ENCODE peak calls at places on chromosomes 4 and X, in eight cellular contexts. One of them, this sample, is unnamed.

GRCh38 chr4:127606823-127607222 is 25.9 kb upstream of the INTU start:
- DNase-seq in left ventricle myocardium inferior: no peak
- DNase-seq in G401: no peak
- DNase-seq in stimulated activated CD4-positive, alpha-beta T cell treated with anti-CD3 and anti-CD28 coated beads, Interleukin-1b, Interleukin-23, amount 100 ng/mL, for 48 hours: no peak
- DNase-seq in naive thymus-derived CD8-positive, alpha-beta T cell: no peak
- DNase-seq in activated effector memory CD4-positive, alpha-beta T cell treated with Interleukin-2 at 50 U/mL for 16 hours: no peak
- DNase-seq in mammary epithelial cell: no peak
- DNase-seq in NCI-H446 treated with DMSO at 0.1 percent for 48 hours: no peak
- DNase-seq in this sample: no peak

GRCh38 chr4:39576268-39576667 is 49.0 kb upstream of the UGDH start:
- DNase-seq in naive thymus-derived CD8-positive, alpha-beta T cell: no peak
- DNase-seq in G401: no peak
- DNase-seq in mammary epithelial cell: no peak
- DNase-seq in NCI-H446 treated with DMSO at 0.1 percent for 48 hours: no peak
- DNase-seq in activated effector memory CD4-positive, alpha-beta T cell treated with Interleukin-2 at 50 U/mL for 16 hours: no peak
- DNase-seq in left ventricle myocardium inferior: no peak
- DNase-seq in stimulated activated CD4-positive, alpha-beta T cell treated with anti-CD3 and anti-CD28 coated beads, Interleukin-1b, Interleukin-23, amount 100 ng/mL, for 48 hours: peak
- DNase-seq in this sample: no peak

GRCh38 chrX:1676866-1677265 is 62.0 kb downstream of the ASMT start:
- DNase-seq in G401: no peak
- DNase-seq in NCI-H446 treated with DMSO at 0.1 percent for 48 hours: no peak
- DNase-seq in mammary epithelial cell: no peak
- DNase-seq in left ventricle myocardium inferior: no peak
- DNase-seq in naive thymus-derived CD8-positive, alpha-beta T cell: no peak
- DNase-seq in activated effector memory CD4-positive, alpha-beta T cell treated with Interleukin-2 at 50 U/mL for 16 hours: no peak
- DNase-seq in stimulated activated CD4-positive, alpha-beta T cell treated with anti-CD3 and anti-CD28 coated beads, Interleukin-1b, Interleukin-23, amount 100 ng/mL, for 48 hours: no peak
- DNase-seq in this sample: no peak

GRCh38 chr4:186676531-186677158 is 47.0 kb downstream of the FAT1 start:
- DNase-seq in stimulated activated CD4-positive, alpha-beta T cell treated with anti-CD3 and anti-CD28 coated beads, Interleukin-1b, Interleukin-23, amount 100 ng/mL, for 48 hours: no peak
- DNase-seq in activated effector memory CD4-positive, alpha-beta T cell treated with Interleukin-2 at 50 U/mL for 16 hours: no peak
- DNase-seq in NCI-H446 treated with DMSO at 0.1 percent for 48 hours: no peak
- DNase-seq in naive thymus-derived CD8-positive, alpha-beta T cell: no peak
- DNase-seq in mammary epithelial cell: peak
- DNase-seq in left ventricle myocardium inferior: no peak
- DNase-seq in G401: no peak
- DNase-seq in this sample: no peak

GRCh38 chr4:17781831-17782287 is 438 bp upstream of the FAM184B start:
- DNase-seq in activated effector memory CD4-positive, alpha-beta T cell treated with Interleukin-2 at 50 U/mL for 16 hours: no peak
- DNase-seq in G401: peak
- DNase-seq in left ventricle myocardium inferior: no peak
- DNase-seq in naive thymus-derived CD8-positive, alpha-beta T cell: no peak
- DNase-seq in NCI-H446 treated with DMSO at 0.1 percent for 48 hours: no peak
- DNase-seq in stimulated activated CD4-positive, alpha-beta T cell treated with anti-CD3 and anti-CD28 coated beads, Interleukin-1b, Interleukin-23, amount 100 ng/mL, for 48 hours: no peak
- DNase-seq in mammary epithelial cell: no peak
- DNase-seq in this sample: no peak

GRCh38 chr4:41380758-41381157 is 124.0 kb downstream of the UCHL1 start:
- DNase-seq in stimulated activated CD4-positive, alpha-beta T cell treated with anti-CD3 and anti-CD28 coated beads, Interleukin-1b, Interleukin-23, amount 100 ng/mL, for 48 hours: no peak
- DNase-seq in naive thymus-derived CD8-positive, alpha-beta T cell: no peak
- DNase-seq in NCI-H446 treated with DMSO at 0.1 percent for 48 hours: no peak
- DNase-seq in left ventricle myocardium inferior: no peak
- DNase-seq in G401: no peak
- DNase-seq in activated effector memory CD4-positive, alpha-beta T cell treated with Interleukin-2 at 50 U/mL for 16 hours: no peak
- DNase-seq in mammary epithelial cell: no peak
- DNase-seq in this sample: no peak

GRCh38 chrX:3076416-3076991 is 35.2 kb downstream of the ARSF start:
- DNase-seq in mammary epithelial cell: no peak
- DNase-seq in left ventricle myocardium inferior: no peak
- DNase-seq in G401: no peak
- DNase-seq in NCI-H446 treated with DMSO at 0.1 percent for 48 hours: no peak
- DNase-seq in stimulated activated CD4-positive, alpha-beta T cell treated with anti-CD3 and anti-CD28 coated beads, Interleukin-1b, Interleukin-23, amount 100 ng/mL, for 48 hours: no peak
- DNase-seq in naive thymus-derived CD8-positive, alpha-beta T cell: no peak
- DNase-seq in activated effector memory CD4-positive, alpha-beta T cell treated with Interleukin-2 at 50 U/mL for 16 hours: no peak
- DNase-seq in this sample: no peak

GRCh38 chrX:107556967-107557366 is 71.3 kb upstream of the PRPS1 start:
- DNase-seq in mammary epithelial cell: no peak
- DNase-seq in NCI-H446 treated with DMSO at 0.1 percent for 48 hours: no peak
- DNase-seq in activated effector memory CD4-positive, alpha-beta T cell treated with Interleukin-2 at 50 U/mL for 16 hours: no peak
- DNase-seq in naive thymus-derived CD8-positive, alpha-beta T cell: no peak
- DNase-seq in G401: no peak
- DNase-seq in stimulated activated CD4-positive, alpha-beta T cell treated with anti-CD3 and anti-CD28 coated beads, Interleukin-1b, Interleukin-23, amount 100 ng/mL, for 48 hours: no peak
- DNase-seq in left ventricle myocardium inferior: no peak
- DNase-seq in this sample: no peak

GRCh38 chr4:168648929-168649328 is 152.1 kb downstream of the PALLD start:
- DNase-seq in mammary epithelial cell: peak
- DNase-seq in NCI-H446 treated with DMSO at 0.1 percent for 48 hours: no peak
- DNase-seq in G401: no peak
- DNase-seq in naive thymus-derived CD8-positive, alpha-beta T cell: no peak
- DNase-seq in stimulated activated CD4-positive, alpha-beta T cell treated with anti-CD3 and anti-CD28 coated beads, Interleukin-1b, Interleukin-23, amount 100 ng/mL, for 48 hours: no peak
- DNase-seq in activated effector memory CD4-positive, alpha-beta T cell treated with Interleukin-2 at 50 U/mL for 16 hours: no peak
- DNase-seq in left ventricle myocardium inferior: no peak
- DNase-seq in this sample: no peak

GRCh38 chrX:54042609-54043010 is 1.7 kb downstream of the PHF8 start:
- DNase-seq in G401: peak
- DNase-seq in naive thymus-derived CD8-positive, alpha-beta T cell: peak
- DNase-seq in stimulated activated CD4-positive, alpha-beta T cell treated with anti-CD3 and anti-CD28 coated beads, Interleukin-1b, Interleukin-23, amount 100 ng/mL, for 48 hours: peak
- DNase-seq in left ventricle myocardium inferior: peak
- DNase-seq in NCI-H446 treated with DMSO at 0.1 percent for 48 hours: peak
- DNase-seq in mammary epithelial cell: peak
- DNase-seq in activated effector memory CD4-positive, alpha-beta T cell treated with Interleukin-2 at 50 U/mL for 16 hours: peak
- DNase-seq in this sample: no peak

GRCh38 chr4:175622887-175623286 is 189.2 kb downstream of the GPM6A start:
- DNase-seq in activated effector memory CD4-positive, alpha-beta T cell treated with Interleukin-2 at 50 U/mL for 16 hours: no peak
- DNase-seq in NCI-H446 treated with DMSO at 0.1 percent for 48 hours: no peak
- DNase-seq in left ventricle myocardium inferior: no peak
- DNase-seq in G401: peak
- DNase-seq in mammary epithelial cell: no peak
- DNase-seq in naive thymus-derived CD8-positive, alpha-beta T cell: no peak
- DNase-seq in stimulated activated CD4-positive, alpha-beta T cell treated with anti-CD3 and anti-CD28 coated beads, Interleukin-1b, Interleukin-23, amount 100 ng/mL, for 48 hours: no peak
- DNase-seq in this sample: no peak